ENCODE peak calls at places on chromosomes 6 and 20, in four cellular contexts. J is K562, N is HepG2, R is HCT116. O is an unnamed sample.

GRCh38 chr6:21909321-21909720 is 315.8 kb downstream of the SOX4 start:
- DNase-seq in J (no peak), N (no peak), R (no peak), O (no peak)

GRCh38 chr6:55293116-55293515 is 34.2 kb upstream of the GFRAL start:
- DNase-seq in J (peak; percentile 5), N (peak; percentile 23), R (peak; percentile 18), O (no peak)

GRCh38 chr6:35972471-35972985 is 51.6 kb upstream of the SRPK1 start:
- DNase-seq in J (no peak), N (peak; percentile 72), R (no peak), O (peak; percentile 24)

GRCh38 chr6:20644667-20645370 is 110.6 kb downstream of the CDKAL1 start:
- DNase-seq in J (no peak), N (no peak), R (no peak), O (no peak)

GRCh38 chr6:52517502-52518278 is 59.2 kb downstream of the TRAM2 start:
- DNase-seq in J (peak; percentile 82), N (peak; percentile 92), R (peak; percentile 80), O (peak; percentile 85)

GRCh38 chr6:99790679-99791078 is 184.0 kb downstream of the PRDM13 start:
- DNase-seq in J (no peak), N (no peak), R (no peak), O (no peak)

GRCh38 chr6:153856929-153857376 is 182.1 kb upstream of the OPRM1 start:
- DNase-seq in J (no peak), N (no peak), R (no peak), O (no peak)

GRCh38 chr6:73388800-73389512 is 5.7 kb upstream of the DDX43 start:
- DNase-seq in J (peak; percentile 77), N (peak; percentile 5), R (peak; percentile 70), O (peak; percentile 56)

GRCh38 chr20:52150440-52151258 is 40.9 kb downstream of the ZFP64 start:
- DNase-seq in J (peak; percentile 39), N (peak; percentile 58), R (peak; percentile 33), O (peak; percentile 65)

GRCh38 chr6:75611702-75612375 is 10.2 kb downstream of the SENP6 start:
- DNase-seq in J (no peak), N (no peak), R (no peak), O (no peak)

GRCh38 chr6:44960898-44961297 is 367.2 kb upstream of the RUNX2 start:
- DNase-seq in J (no peak), N (peak; percentile 53), R (peak; percentile 23), O (no peak)

GRCh38 chr6:118277631-118278030 is 270.5 kb upstream of the PLN start:
- DNase-seq in J (no peak), N (no peak), R (no peak), O (peak; percentile 27)

GRCh38 chr6:139173822-139174221 is 38.9 kb downstream of the HECA start:
- DNase-seq in J (no peak), N (no peak), R (no peak), O (no peak)

GRCh38 chr6:98944598-98945011 is 3.1 kb downstream of the FBXL4 start:
- DNase-seq in J (no peak), N (peak; percentile 90), R (no peak), O (peak; percentile 30)

GRCh38 chr6:162613310-162613709 is 114.3 kb downstream of the PRKN start:
- DNase-seq in J (no peak), N (no peak), R (no peak), O (no peak)

GRCh38 chr6:159307246-159307790 is 138.1 kb downstream of the FNDC1 start:
- DNase-seq in J (no peak), N (no peak), R (no peak), O (no peak)

GRCh38 chr20:11870411-11870810 is 47.3 kb upstream of the BTBD3 start:
- DNase-seq in J (no peak), N (no peak), R (no peak), O (no peak)

GRCh38 chr6:104789770-104790190 is 69.9 kb downstream of the HACE1 start:
- DNase-seq in J (no peak), N (peak; percentile 18), R (peak; percentile 50), O (no peak)

GRCh38 chr6:30542404-30542725 is 13.9 kb downstream of the GNL1 start:
- DNase-seq in J (no peak), N (no peak), R (no peak), O (no peak)

GRCh38 chr6:70811788-70812187 is 144.1 kb downstream of the SMAP1 start:
- DNase-seq in J (no peak), N (no peak), R (no peak), O (no peak)

GRCh38 chr6:145883263-145883662 is 68.7 kb upstream of the FBXO30 start:
- DNase-seq in J (no peak), N (no peak), R (no peak), O (no peak)

DNA sequence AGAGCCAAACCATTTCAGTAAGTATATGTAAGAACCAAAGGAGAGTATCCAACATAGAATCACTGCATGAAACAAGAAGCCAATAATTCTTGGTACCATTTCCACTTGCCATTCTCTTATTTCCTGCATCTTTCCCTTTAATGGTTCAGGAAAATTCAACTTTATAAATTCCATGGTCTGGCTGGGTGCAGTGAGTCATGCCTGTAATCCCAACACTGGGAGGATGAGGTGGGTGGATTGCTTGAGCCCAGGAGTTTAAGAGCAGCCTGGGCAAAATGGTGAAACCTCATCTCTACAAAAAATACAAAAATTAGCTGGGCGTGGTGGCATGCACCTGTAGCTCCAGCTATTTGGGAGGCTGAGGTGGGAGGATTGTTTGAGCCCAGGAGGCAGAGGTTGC is 21.2 kb downstream of the NHLRC1 start:
- DNase-seq in J (no peak), N (no peak), R (no peak), O (no peak)
- TF ChIP-seq ELF1 in J (no peak), N (no peak), R (no peak), O (no peak)

DNA sequence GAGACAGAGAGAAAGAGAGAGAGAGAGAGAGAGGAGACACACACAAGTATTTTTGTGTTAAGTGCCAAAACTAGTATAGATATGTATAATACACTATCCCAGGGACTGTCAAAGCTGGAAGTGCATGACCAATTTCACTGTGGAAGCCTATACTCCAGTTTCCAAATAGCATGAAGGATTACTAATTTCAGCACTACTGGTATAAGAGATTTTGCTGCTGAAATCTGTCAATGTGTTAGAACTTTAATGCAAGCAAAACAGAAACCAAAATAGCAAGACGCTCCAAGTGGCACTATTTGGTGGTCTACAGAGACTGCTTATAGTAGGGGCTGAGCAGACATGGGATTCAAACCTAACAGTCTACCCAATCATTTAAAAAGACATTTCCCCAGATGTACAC is 284.8 kb downstream of the BTBD9 start:
- DNase-seq in J (no peak), N (no peak), R (no peak), O (no peak)
- H3K4me2 ChIP-seq in J (no peak overlapping the region), N (no peak overlapping the region), R (no peak overlapping the region), O (no peak overlapping the region)

DNA sequence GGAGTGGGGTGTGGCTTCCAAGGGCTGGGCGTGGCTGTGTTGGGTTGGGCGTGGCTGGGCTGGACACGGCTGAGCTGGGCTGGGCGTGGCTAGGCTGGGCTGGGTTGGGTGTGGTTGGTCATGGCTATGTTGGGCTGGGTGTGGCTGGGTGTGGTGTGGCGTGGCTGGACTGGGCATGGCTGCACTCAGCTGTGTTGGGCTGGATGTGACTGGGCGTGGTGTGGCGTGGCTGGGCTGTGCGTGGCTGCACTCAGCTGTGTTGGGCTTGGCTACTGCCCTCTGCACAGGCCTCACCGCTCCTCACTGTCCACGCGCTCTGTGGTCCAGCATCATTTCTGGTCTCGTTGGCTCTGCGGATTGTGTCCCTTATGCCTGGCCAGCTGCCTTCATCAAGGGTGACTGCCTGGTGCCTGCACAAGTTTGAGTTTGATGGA is 43.5 kb upstream of the SLCO4A1 start:
- DNase-seq in J (peak; percentile 99), N (no peak), R (peak; percentile 84), O (no peak)
- TF ChIP-seq ELF1 in J (no peak), N (no peak), R (no peak), O (no peak)

DNA sequence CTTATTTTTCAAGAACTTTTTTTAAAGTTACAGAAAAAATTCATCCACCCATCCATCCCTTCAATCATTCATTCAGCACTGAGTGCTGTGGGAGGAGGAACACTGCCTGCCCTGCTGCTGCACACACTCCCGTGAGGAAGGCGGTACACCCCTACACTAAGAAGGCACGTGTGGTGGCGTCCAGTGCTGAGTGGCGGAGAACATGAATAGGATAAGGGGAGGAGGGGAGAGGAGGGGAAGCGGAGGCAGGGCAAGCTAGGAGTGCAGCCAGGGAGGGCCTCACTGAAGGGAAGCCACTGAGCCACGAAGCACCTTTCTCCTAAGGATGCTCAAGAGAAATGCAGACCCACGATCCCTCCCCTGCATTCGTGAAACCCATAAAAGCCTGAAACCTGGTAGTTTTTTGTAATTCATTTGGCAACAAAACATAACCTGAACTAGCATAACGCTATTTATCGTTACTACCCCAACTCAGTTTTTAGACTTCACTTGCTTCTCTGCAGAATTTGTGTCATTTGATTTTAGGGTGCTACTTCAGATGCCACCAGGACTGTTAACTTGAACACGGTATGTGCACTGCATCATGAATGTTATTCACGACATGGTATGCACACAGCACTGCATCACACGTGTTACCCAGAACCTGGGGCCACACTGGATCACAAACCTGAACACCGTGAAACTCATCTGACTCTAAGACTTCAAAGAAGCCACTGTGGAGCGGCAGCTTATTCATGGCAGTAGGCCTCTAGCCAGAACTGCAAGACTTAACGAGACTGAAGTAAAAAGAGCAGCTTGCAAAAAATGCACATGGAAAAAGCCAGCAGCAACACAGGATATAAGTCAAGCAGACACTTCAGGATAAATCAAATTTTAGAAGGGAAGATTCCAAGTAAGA is 3.5 kb downstream of the RNASET2 start:
- DNase-seq in J (no peak), N (no peak), R (no peak), O (no peak)
- H3K4me2 ChIP-seq in J (no peak overlapping the region), N (peak overlapping the region; percentile 90), R (no peak overlapping the region), O (no peak overlapping the region)

DNA sequence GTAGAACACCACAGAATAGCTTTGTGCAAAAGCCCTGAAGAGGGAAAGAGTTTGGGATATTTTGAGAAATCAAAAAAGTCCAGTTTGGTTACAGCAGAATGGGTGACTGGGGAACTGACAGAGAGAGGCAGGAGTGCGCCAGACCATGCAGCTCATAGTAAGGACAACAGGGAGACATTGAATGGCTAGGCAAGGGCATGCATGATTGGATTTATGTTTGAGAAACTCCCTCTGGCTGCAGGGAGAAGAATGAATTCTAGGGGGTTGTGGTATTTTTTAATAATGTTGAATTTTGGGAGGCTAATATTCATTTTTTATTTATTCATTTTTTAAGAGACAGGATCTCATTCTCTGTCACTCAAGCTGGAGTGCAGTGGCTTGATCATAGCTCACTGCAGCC is 49.9 kb downstream of the TGM2 start:
- DNase-seq in J (no peak), N (no peak), R (no peak), O (no peak)
- TF ChIP-seq ELF1 in J (no peak), N (no peak), R (no peak), O (no peak)